ENCODE peak calls at places on chromosome 6, in seven cellular contexts. B is hypothalamus; E is stimulated activated CD8-positive, alpha-beta memory T cell treated with anti-CD3 and anti-CD28 coated beads, Interleukin-2, amount 100 ng/mL, for 48 hours; A is stromal cell of bone marrow; O is activated T-cell treated with anti-CD3 and anti-CD28 coated beads, Interleukin-2, amount 50 U/mL, for 72 hours; S is SHP77; V is H54. C is an unnamed sample.

GRCh38 chr6:83844170-83844569 is 9.0 kb upstream of the RIPPLY2 start:
- DNase-seq in A (no peak), E (no peak), O (no peak), B (no peak), V (no peak), S (no peak), C (no peak)

GRCh38 chr6:133802861-133803260 is 86.1 kb upstream of the TCF21 start:
- DNase-seq in O (no peak), E (no peak), B (no peak), S (no peak), A (no peak), V (no peak), C (no peak)

GRCh38 chr6:134636221-134636830 is 313.6 kb downstream of the ALDH8A1 start:
- DNase-seq in V (no peak), O (peak), A (no peak), E (no peak), S (peak), B (no peak), C (no peak)

GRCh38 chr6:2961971-2962370 is 9.4 kb downstream of the SERPINB6 start:
- DNase-seq in V (no peak), A (no peak), S (no peak), B (no peak), O (no peak), E (no peak), C (no peak)

GRCh38 chr6:168050225-168050796 is 28.7 kb downstream of the FRMD1 start:
- DNase-seq in O (no peak), V (no peak), S (no peak), E (no peak), B (no peak), A (no peak), C (no peak)

GRCh38 chr6:49462599-49462926 is 490 bp downstream of the MMUT start:
- DNase-seq in B (no peak), O (peak), A (no peak), S (no peak), E (no peak), V (no peak), C (no peak)

GRCh38 chr6:161828355-161828754 is 554.5 kb upstream of the AGPAT4 start:
- DNase-seq in S (no peak), E (no peak), O (no peak), A (no peak), V (no peak), B (no peak), C (no peak)

GRCh38 chr6:67073938-67074337 is 1366.9 kb upstream of the EYS start:
- DNase-seq in B (no peak), E (no peak), V (no peak), S (no peak), A (no peak), O (no peak), C (no peak)

GRCh38 chr6:120274547-120274946 is 925.0 kb upstream of the MAN1A1 start:
- DNase-seq in V (no peak), B (no peak), E (no peak), O (no peak), A (no peak), S (no peak), C (no peak)

GRCh38 chr6:11815231-11815630 is 36.6 kb upstream of the ADTRP start:
- DNase-seq in B (no peak), V (no peak), A (no peak), E (no peak), S (no peak), O (no peak), C (no peak)

GRCh38 chr6:56851104-56851503 is 103.8 kb upstream of the BEND6 start:
- DNase-seq in E (no peak), A (no peak), O (no peak), B (no peak), V (no peak), S (no peak), C (no peak)

GRCh38 chr6:134466751-134467525 is 149.0 kb upstream of the SGK1 start:
- DNase-seq in E (no peak), B (no peak), A (no peak), V (no peak), S (peak), O (no peak), C (no peak)

GRCh38 chr6:53795702-53796450 is 1.1 kb downstream of the LRRC1 start:
- DNase-seq in S (no peak), O (peak), E (no peak), B (no peak), V (no peak), A (no peak), C (no peak)

GRCh38 chr6:90053614-90054013 is 159.3 kb downstream of the GJA10 start:
- DNase-seq in S (no peak), O (no peak), B (no peak), E (no peak), V (no peak), A (no peak), C (no peak)

GRCh38 chr6:37502703-37503485 is 3.2 kb upstream of the CCDC167 start:
- DNase-seq in A (no peak), B (no peak), V (no peak), S (no peak), O (peak), E (no peak), C (no peak)

GRCh38 chr6:157644043-157644810 is 178.8 kb upstream of the SNX9 start:
- DNase-seq in V (no peak), B (no peak), E (no peak), A (no peak), O (peak), S (no peak), C (no peak)

GRCh38 chr6:97215157-97215769 is 67.8 kb downstream of the MMS22L start:
- DNase-seq in B (no peak), S (peak), V (peak), O (no peak), E (no peak), A (peak), C (no peak)

GRCh38 chr6:104625536-104625935 is 234.2 kb downstream of the HACE1 start:
- DNase-seq in B (no peak), E (no peak), O (no peak), A (peak), V (peak), S (no peak), C (no peak)

GRCh38 chr6:92756912-92757311 is 662.4 kb downstream of the EPHA7 start:
- DNase-seq in V (no peak), O (no peak), S (no peak), A (no peak), E (no peak), B (no peak), C (no peak)

GRCh38 chr6:95280690-95281273 is 296.6 kb upstream of the MANEA start:
- DNase-seq in E (no peak), S (peak), O (no peak), B (no peak), A (peak), V (no peak), C (no peak)

C was measured in tibial nerve.